ENCODE peak calls at places on chromosome 19, in six cellular contexts. S is AG09309; M is lower lobe of right lung; C is hepatocyte; F is SK-N-SH; N is CD8-positive, alpha-beta T cell. V is an unnamed sample.
A peak's percentile ranks its signal among the peaks of the same experiment; 100 is the strongest.

GRCh38 chr19:14979136-14979497 is 547 bp downstream of the SLC1A6 start:
- DNase-seq in S (no peak), M (no peak), C (no peak), F (no peak), N (no peak), V (no peak)

GRCh38 chr19:31943305-31943704 is 402.1 kb upstream of the ZNF507 start:
- DNase-seq in S (no peak), M (no peak), C (no peak), F (peak; percentile 80), N (no peak), V (no peak)

GRCh38 chr19:46601318-46602224 is at the start of gene CALM3:
- DNase-seq in S (no peak), M (no peak), C (peak; percentile 25), F (peak; percentile 60), N (no peak), V (no peak)

GRCh38 chr19:2896694-2897093 is 4.0 kb upstream of the ZNF57 start:
- DNase-seq in S (no peak), M (no peak), C (no peak), F (no peak), N (no peak), V (no peak)

GRCh38 chr19:10946964-10947657 is 13.7 kb upstream of the SMARCA4 start:
- DNase-seq in S (no peak), M (no peak), C (no peak), F (no peak), N (no peak), V (no peak)

GRCh38 chr19:56837492-56837891 is 3.0 kb downstream of the PEG3 start:
- DNase-seq in S (no peak), M (peak; percentile 71), C (no peak), F (peak; percentile 68), N (no peak), V (no peak)

GRCh38 chr19:19948800-19949199 is 48.1 kb downstream of the ZNF93 start:
- DNase-seq in S (no peak), M (no peak), C (no peak), F (no peak), N (no peak), V (no peak)

GRCh38 chr19:2477732-2478191 is 1.8 kb downstream of the GADD45B start:
- DNase-seq in S (no peak), M (peak; percentile 55), C (peak; percentile 29), F (no peak), N (no peak), V (peak; percentile 40)

GRCh38 chr19:3142292-3142670 is 6.4 kb downstream of the GNA15 start:
- DNase-seq in S (no peak), M (no peak), C (no peak), F (no peak), N (no peak), V (peak; percentile 84)

GRCh38 chr19:33344611-33345010 is 28.9 kb upstream of the CEBPG start:
- DNase-seq in S (no peak), M (no peak), C (no peak), F (no peak), N (no peak), V (no peak)

GRCh38 chr19:47049307-47049700 is 880 bp upstream of the TMEM160 start:
- DNase-seq in S (peak; percentile 41), M (no peak), C (peak; percentile 34), F (no peak), N (no peak), V (peak; percentile 41)

GRCh38 chr19:10565028-10565566 is 713 bp downstream of the KRI1 start:
- DNase-seq in S (no peak), M (peak; percentile 68), C (peak; percentile 67), F (peak; percentile 76), N (peak; percentile 25), V (peak; percentile 41)

GRCh38 chr19:1164684-1165531 is 9.2 kb downstream of the SBNO2 start:
- DNase-seq in S (no peak), M (peak; percentile 64), C (no peak), F (no peak), N (no peak), V (no peak)

GRCh38 chr19:55591555-55591954 is 7.8 kb downstream of the FIZ1 start:
- DNase-seq in S (no peak), M (no peak), C (no peak), F (no peak), N (no peak), V (no peak)

GRCh38 chr19:2616741-2617392 is 85.6 kb downstream of the GNG7 start:
- DNase-seq in S (no peak), M (peak; percentile 86), C (no peak), F (no peak), N (no peak), V (no peak)

GRCh38 chr19:11426656-11427055 is 7.5 kb upstream of the RGL3 start:
- DNase-seq in S (no peak), M (no peak), C (no peak), F (no peak), N (no peak), V (no peak)

GRCh38 chr19:35671818-35672217 is 5.5 kb downstream of the UPK1A start:
- DNase-seq in S (no peak), M (no peak), C (peak; percentile 45), F (no peak), N (no peak), V (peak; percentile 14)

GRCh38 chr19:51571599-51571998 is 516 bp downstream of the ZNF175 start:
- DNase-seq in S (no peak), M (no peak), C (no peak), F (peak; percentile 20), N (no peak), V (no peak)

GRCh38 chr19:47729468-47729798 is 15.9 kb upstream of the NOP53 start:
- DNase-seq in S (no peak), M (peak; percentile 83), C (peak; percentile 87), F (no peak), N (no peak), V (peak; percentile 97)

GRCh38 chr19:19549804-19550453 is 11.9 kb downstream of the CILP2 start:
- DNase-seq in S (no peak), M (no peak), C (no peak), F (no peak), N (no peak), V (no peak)

GRCh38 chr19:29162694-29163093 is 50.3 kb downstream of the UQCRFS1 start:
- DNase-seq in S (no peak), M (no peak), C (no peak), F (no peak), N (no peak), V (no peak)

GRCh38 chr19:45187421-45188100 is 9.0 kb downstream of the BLOC1S3 start:
- DNase-seq in S (no peak), M (no peak), C (peak; percentile 61), F (peak; percentile 67), N (no peak), V (peak; percentile 35)
- TF ChIP-seq CTCF in S (peak; percentile 51), M (peak; percentile 53), C (peak; percentile 51), F (peak; percentile 61), N (peak; percentile 73), V (peak; percentile 67)

GRCh38 chr19:12955996-12956395 is 1.0 kb downstream of the GADD45GIP1 start:
- DNase-seq in S (no peak), M (no peak), C (no peak), F (no peak), N (no peak), V (peak; percentile 28)
- H3K4me3 ChIP-seq in S (peak overlapping the region; percentile 98), M (peak overlapping the region; percentile 86), C (peak overlapping the region; percentile 89), F (peak overlapping the region; percentile 71), N (peak overlapping the region; percentile 86), V (peak overlapping the region; percentile 81)

GRCh38 chr19:4495471-4495870 is 22.8 kb downstream of the PLIN4 start:
- DNase-seq in S (no peak), M (no peak), C (no peak), F (no peak), N (no peak), V (peak; percentile 46)
- TF ChIP-seq CTCF in S (peak; percentile 34), M (no peak), C (no peak), F (no peak), N (no peak), V (peak; percentile 50)

GRCh38 chr19:4832776-4833175 is 1.3 kb upstream of the TICAM1 start:
- DNase-seq in S (no peak), M (no peak), C (no peak), F (no peak), N (no peak), V (no peak)

GRCh38 chr19:4831351-4832340 is at the start of gene TICAM1:
- DNase-seq in S (no peak), M (peak; percentile 87), C (peak; percentile 87), F (peak; percentile 88), N (peak; percentile 60), V (peak; percentile 92)

GRCh38 chr19:4830768-4831265 is 695 bp downstream of the TICAM1 start:
- DNase-seq in S (no peak), M (no peak), C (no peak), F (no peak), N (no peak), V (peak; percentile 39)

GRCh38 chr19:4830332-4830731 is 1.2 kb downstream of the TICAM1 start:
- DNase-seq in S (no peak), M (no peak), C (no peak), F (no peak), N (no peak), V (no peak)

DNA sequence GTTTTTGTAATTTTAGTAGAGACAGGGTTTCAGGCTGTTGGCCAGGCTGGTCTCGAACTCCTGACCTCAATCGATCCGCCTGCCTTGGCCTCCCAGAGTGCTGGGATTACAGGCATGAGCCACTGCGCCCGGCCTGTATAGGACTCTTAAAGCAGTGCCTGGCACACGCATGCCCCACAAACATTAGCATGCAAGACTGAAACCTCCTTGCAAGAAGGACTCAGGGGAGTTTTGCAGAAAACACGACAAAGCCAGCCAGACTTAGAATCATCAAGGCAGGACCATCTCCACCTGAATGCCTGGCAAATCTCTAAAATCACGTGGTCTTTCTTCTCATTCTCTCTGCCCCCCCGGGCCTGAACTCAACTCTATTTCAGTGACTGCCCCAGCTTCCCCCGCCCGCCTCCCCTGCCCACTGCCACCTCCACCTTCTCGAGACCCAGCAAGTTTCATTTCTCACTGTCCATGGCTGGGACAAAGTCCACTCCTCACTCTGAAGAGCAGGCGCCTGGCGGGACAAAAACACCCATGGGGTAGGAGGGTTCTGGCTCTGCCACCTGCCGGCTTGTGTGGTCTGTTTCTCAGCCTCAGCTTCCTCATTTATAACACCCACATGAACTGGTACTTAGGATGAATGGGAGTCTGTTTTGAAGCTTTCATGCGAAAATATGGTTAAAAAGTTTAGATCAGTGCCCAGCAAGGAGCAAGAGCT is 2.4 kb downstream of the TICAM1 start:
- DNase-seq in S (no peak), M (no peak), C (peak; percentile 69), F (no peak), N (no peak), V (no peak)
- H3K4me3 ChIP-seq in S (no peak overlapping the region), M (no peak overlapping the region), C (no peak overlapping the region), F (no peak overlapping the region), N (no peak overlapping the region), V (no peak overlapping the region)

V was measured in epithelial cell of esophagus.